ENCODE peak calls at places on chromosome 16, in ten cellular contexts. D, L, Q, H, T, M, R, N, Z and P are unnamed samples.

GRCh38 chr16:69307856-69308255 is 3.3 kb upstream of the VPS4A start:
- DNase-seq in M (no peak), L (no peak), R (no peak), H (no peak), D (no peak), Q (no peak), T (no peak), Z (no peak), N (no peak), P (no peak)

GRCh38 chr16:1363501-1364041 is 11.8 kb downstream of the GNPTG start:
- DNase-seq in T (no peak), D (peak; percentile 30), M (peak; percentile 53), Q (peak; percentile 81), R (peak; percentile 92), N (no peak), Z (peak; percentile 43), H (no peak), L (no peak), P (peak; percentile 72)

GRCh38 chr16:56700195-56700594 is 17.9 kb downstream of the MT1X start:
- DNase-seq in M (no peak), L (no peak), H (no peak), Z (no peak), D (no peak), N (no peak), Q (no peak), T (no peak), R (no peak), P (no peak)

GRCh38 chr16:3484328-3485096 is 10.8 kb downstream of the C16orf90 start:
- DNase-seq in M (no peak), Z (no peak), H (no peak), D (no peak), T (no peak), L (no peak), N (no peak), R (no peak), Q (no peak), P (no peak)

GRCh38 chr16:89805136-89805905 is 11.1 kb downstream of the FANCA start:
- DNase-seq in T (no peak), D (no peak), Z (no peak), L (no peak), Q (no peak), M (no peak), H (no peak), R (peak; percentile 83), N (no peak), P (no peak)

GRCh38 chr16:2194852-2195315 is 1.5 kb downstream of the CASKIN1 start:
- DNase-seq in L (no peak), N (peak; percentile 27), T (peak; percentile 16), D (no peak), Q (peak; percentile 86), H (no peak), R (peak; percentile 68), Z (no peak), M (no peak), P (no peak)

GRCh38 chr16:26204138-26204537 is 512.4 kb downstream of the HS3ST4 start:
- DNase-seq in T (no peak), M (no peak), Q (no peak), H (no peak), L (no peak), D (no peak), N (no peak), R (no peak), Z (no peak), P (no peak)

GRCh38 chr16:68732741-68733399 is 4.2 kb upstream of the CDH1 start:
- DNase-seq in Q (no peak), N (no peak), M (no peak), R (no peak), L (no peak), Z (no peak), T (no peak), H (no peak), D (no peak), P (no peak)

GRCh38 chr16:30949655-30950515 is 1.0 kb downstream of the ORAI3 start:
- DNase-seq in H (peak; percentile 95), M (no peak), N (peak; percentile 50), Z (no peak), D (no peak), Q (peak; percentile 87), R (no peak), T (peak; percentile 91), L (no peak), P (peak; percentile 37)

GRCh38 chr16:81478876-81479496 is 34.4 kb downstream of the CMIP start:
- DNase-seq in R (no peak), Q (no peak), Z (no peak), T (no peak), D (no peak), N (no peak), H (no peak), L (no peak), M (no peak), P (peak; percentile 63)

GRCh38 chr16:85582177-85582888 is 30.8 kb upstream of the GSE1 start:
- DNase-seq in Z (no peak), N (no peak), D (no peak), L (no peak), M (no peak), T (no peak), H (no peak), Q (no peak), R (peak; percentile 75), P (no peak)

GRCh38 chr16:10613771-10614485 is 33.5 kb upstream of the EMP2 start:
- DNase-seq in T (no peak), Z (no peak), Q (no peak), D (no peak), N (no peak), L (no peak), H (no peak), M (no peak), R (no peak), P (no peak)

GRCh38 chr16:81424761-81425160 is 19.8 kb upstream of the CMIP start:
- DNase-seq in Q (no peak), N (no peak), R (no peak), H (no peak), L (no peak), Z (no peak), T (no peak), M (no peak), D (no peak), P (no peak)

GRCh38 chr16:3509470-3509928 is 8.7 kb downstream of the CLUAP1 start:
- DNase-seq in H (peak; percentile 59), T (no peak), N (no peak), Z (no peak), Q (peak; percentile 5), L (no peak), D (no peak), M (peak; percentile 63), R (no peak), P (no peak)

GRCh38 chr16:73179671-73180370 is 131.9 kb upstream of the ZFHX3 start:
- DNase-seq in H (peak; percentile 82), R (no peak), M (no peak), L (no peak), N (no peak), D (no peak), T (no peak), Q (no peak), Z (no peak), P (no peak)

GRCh38 chr16:28572659-28573510 is 19.2 kb downstream of the SGF29 start:
- DNase-seq in H (no peak), N (no peak), M (no peak), T (no peak), R (no peak), Z (no peak), D (no peak), Q (no peak), L (no peak), P (no peak)

GRCh38 chr16:85777583-85778310 is 21.6 kb downstream of the EMC8 start:
- DNase-seq in D (no peak), Z (no peak), R (no peak), T (peak; percentile 5), L (no peak), Q (no peak), M (no peak), H (no peak), N (no peak), P (no peak)

GRCh38 chr16:27720731-27721547 is 171.0 kb downstream of the KATNIP start:
- DNase-seq in Q (no peak), H (peak; percentile 61), R (peak; percentile 58), M (no peak), D (no peak), L (no peak), T (no peak), N (no peak), Z (no peak), P (no peak)

GRCh38 chr16:55672471-55672870 is 16.7 kb downstream of the SLC6A2 start:
- DNase-seq in H (no peak), Z (no peak), Q (no peak), R (no peak), M (no peak), L (no peak), T (no peak), N (no peak), D (no peak), P (no peak)

GRCh38 chr16:69711115-69711740 is 15.1 kb downstream of the NQO1 start:
- DNase-seq in D (no peak), Q (no peak), L (no peak), N (no peak), H (no peak), R (no peak), M (no peak), T (no peak), Z (no peak), P (no peak)

GRCh38 chr16:23607740-23608139 is 11.6 kb upstream of the NDUFAB1 start:
- DNase-seq in H (peak; percentile 10), Z (no peak), T (no peak), L (no peak), R (no peak), Q (no peak), N (no peak), M (no peak), D (no peak), P (no peak)

GRCh38 chr16:85168732-85169256 is 56.5 kb upstream of the CIBAR2 start:
- DNase-seq in H (peak; percentile 90), R (peak; percentile 87), N (no peak), Q (no peak), L (no peak), M (no peak), T (no peak), Z (no peak), D (no peak), P (no peak)

GRCh38 chr16:55711959-55712876 is 56.4 kb downstream of the SLC6A2 start:
- DNase-seq in H (peak; percentile 74), Z (peak; percentile 50), T (peak; percentile 45), Q (peak; percentile 61), M (peak; percentile 7), D (no peak), R (peak; percentile 61), L (no peak), N (peak; percentile 82), P (no peak)

GRCh38 chr16:57049678-57050077 is 42.7 kb upstream of the CPNE2 start:
- DNase-seq in N (no peak), Q (no peak), M (no peak), L (no peak), D (no peak), Z (no peak), T (no peak), R (no peak), H (no peak), P (no peak)

GRCh38 chr16:12110361-12111107 is 134.0 kb downstream of the SNX29 start:
- DNase-seq in Z (no peak), M (no peak), N (no peak), D (no peak), R (no peak), H (no peak), Q (no peak), L (no peak), T (no peak), P (no peak)

GRCh38 chr16:17591655-17592405 is 121.1 kb upstream of the XYLT1 start:
- DNase-seq in N (no peak), Z (no peak), D (no peak), R (no peak), M (no peak), Q (no peak), T (no peak), L (no peak), H (no peak), P (no peak)

GRCh38 chr16:5062790-5063765 is 2.7 kb downstream of the C16orf89 start:
- DNase-seq in Z (no peak), T (no peak), Q (no peak), N (no peak), L (no peak), R (no peak), M (no peak), D (no peak), H (peak; percentile 50), P (no peak)

GRCh38 chr16:77599793-77600415 is 122.4 kb upstream of the NUDT7 start:
- DNase-seq in N (peak; percentile 19), D (no peak), T (peak; percentile 42), Z (no peak), L (no peak), M (no peak), R (peak; percentile 55), Q (no peak), H (no peak), P (no peak)